ENCODE peak calls at places on chromosomes 3 and 15, in four cellular contexts. One of them, this sample, is unnamed.
A peak's percentile ranks its signal among the peaks of the same experiment; 100 is the strongest.

GRCh38 chr3:197197334-197197733 is 101.1 kb downstream of the DLG1 start:
- DNase-seq in OCI-LY7: no peak
- DNase-seq in body of pancreas: no peak
- DNase-seq in neural progenitor cell: no peak
- DNase-seq in this sample: no peak

GRCh38 chr15:46091860-46092450 is 457.1 kb downstream of the SQOR start:
- DNase-seq in OCI-LY7: peak; percentile 40
- DNase-seq in body of pancreas: peak; percentile 36
- DNase-seq in neural progenitor cell: peak; percentile 73
- DNase-seq in this sample: peak; percentile 37

GRCh38 chr3:162492446-162493081 is 996.0 kb downstream of the OTOL1 start:
- DNase-seq in OCI-LY7: no peak
- DNase-seq in body of pancreas: no peak
- DNase-seq in neural progenitor cell: no peak
- DNase-seq in this sample: no peak

GRCh38 chr3:23161896-23162570 is 41.1 kb upstream of the UBE2E2 start:
- DNase-seq in OCI-LY7: peak; percentile 8
- DNase-seq in body of pancreas: no peak
- DNase-seq in neural progenitor cell: no peak
- DNase-seq in this sample: no peak

GRCh38 chr3:111362286-111363009 is 179.5 kb upstream of the CD96 start:
- DNase-seq in OCI-LY7: no peak
- DNase-seq in body of pancreas: no peak
- DNase-seq in neural progenitor cell: no peak
- DNase-seq in this sample: no peak

GRCh38 chr3:53811143-53811915 is 34.9 kb downstream of the CHDH start:
- DNase-seq in OCI-LY7: no peak
- DNase-seq in body of pancreas: no peak
- DNase-seq in neural progenitor cell: no peak
- DNase-seq in this sample: no peak

GRCh38 chr3:105473521-105474223 is 107.0 kb downstream of the ALCAM start:
- DNase-seq in OCI-LY7: no peak
- DNase-seq in body of pancreas: no peak
- DNase-seq in neural progenitor cell: peak; percentile 51
- DNase-seq in this sample: no peak

GRCh38 chr3:95341314-95341713 is 1278.5 kb downstream of the NSUN3 start:
- DNase-seq in OCI-LY7: no peak
- DNase-seq in body of pancreas: peak; percentile 9
- DNase-seq in neural progenitor cell: no peak
- DNase-seq in this sample: no peak

GRCh38 chr3:184814214-184814613 is 2.2 kb downstream of the VPS8 start:
- DNase-seq in OCI-LY7: peak; percentile 22
- DNase-seq in body of pancreas: no peak
- DNase-seq in neural progenitor cell: no peak
- DNase-seq in this sample: no peak

GRCh38 chr15:69450968-69451695 is 1.5 kb upstream of the RPLP1 start:
- DNase-seq in OCI-LY7: no peak
- DNase-seq in body of pancreas: no peak
- DNase-seq in neural progenitor cell: no peak
- DNase-seq in this sample: no peak

GRCh38 chr15:73460662-73461061 is 17.7 kb downstream of the REC114 start:
- DNase-seq in OCI-LY7: no peak
- DNase-seq in body of pancreas: no peak
- DNase-seq in neural progenitor cell: no peak
- DNase-seq in this sample: no peak

GRCh38 chr15:73467758-73468157 is 24.8 kb downstream of the REC114 start:
- DNase-seq in OCI-LY7: no peak
- DNase-seq in body of pancreas: no peak
- DNase-seq in neural progenitor cell: no peak
- DNase-seq in this sample: no peak

GRCh38 chr15:73464602-73465001 is 21.6 kb downstream of the REC114 start:
- DNase-seq in OCI-LY7: no peak
- DNase-seq in body of pancreas: no peak
- DNase-seq in neural progenitor cell: peak; percentile 25
- DNase-seq in this sample: no peak
- TF ChIP-seq CTCF in OCI-LY7: peak; percentile 30
- TF ChIP-seq CTCF in body of pancreas: no peak
- TF ChIP-seq CTCF in neural progenitor cell: peak; percentile 43
- TF ChIP-seq CTCF in this sample: no peak

GRCh38 chr15:78390823-78391222 is 47.2 kb upstream of the IREB2 start:
- DNase-seq in OCI-LY7: no peak
- DNase-seq in body of pancreas: no peak
- DNase-seq in neural progenitor cell: no peak
- DNase-seq in this sample: no peak

GRCh38 chr15:78392430-78392829 is 45.6 kb upstream of the IREB2 start:
- DNase-seq in OCI-LY7: no peak
- DNase-seq in body of pancreas: peak; percentile 17
- DNase-seq in neural progenitor cell: no peak
- DNase-seq in this sample: peak; percentile 79

GRCh38 chr15:78391781-78392180 is 46.2 kb upstream of the IREB2 start:
- DNase-seq in OCI-LY7: no peak
- DNase-seq in body of pancreas: no peak
- DNase-seq in neural progenitor cell: no peak
- DNase-seq in this sample: no peak

GRCh38 chr15:78394981-78395619 is 42.9 kb upstream of the IREB2 start:
- DNase-seq in OCI-LY7: no peak
- DNase-seq in body of pancreas: no peak
- DNase-seq in neural progenitor cell: peak; percentile 83
- DNase-seq in this sample: no peak

DNA sequence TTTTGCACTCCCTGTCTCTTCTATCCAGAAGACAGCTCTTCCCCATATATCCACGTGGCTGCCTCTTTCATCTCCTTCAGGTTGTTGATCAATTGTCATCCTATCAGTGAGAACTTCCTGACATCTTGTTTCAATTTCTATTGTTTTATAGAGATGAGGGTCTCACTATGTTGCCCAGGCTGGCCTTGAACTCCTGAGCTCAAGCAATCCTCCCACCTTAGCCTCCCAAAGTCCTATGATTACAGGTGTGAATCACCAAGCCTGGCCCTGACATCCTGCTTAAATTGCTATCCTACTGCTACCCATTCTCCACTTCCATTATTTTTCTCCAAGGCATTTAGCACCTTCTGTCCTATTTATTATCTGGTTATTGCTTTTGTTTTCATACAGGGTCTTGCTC is 44.9 kb upstream of the IREB2 start:
- DNase-seq in OCI-LY7: no peak
- DNase-seq in body of pancreas: no peak
- DNase-seq in neural progenitor cell: no peak
- DNase-seq in this sample: no peak
- H3K4me3 ChIP-seq in OCI-LY7: no peak overlapping the region
- H3K4me3 ChIP-seq in body of pancreas: no peak overlapping the region
- H3K4me3 ChIP-seq in neural progenitor cell: no peak overlapping the region
- H3K4me3 ChIP-seq in this sample: no peak overlapping the region

DNA sequence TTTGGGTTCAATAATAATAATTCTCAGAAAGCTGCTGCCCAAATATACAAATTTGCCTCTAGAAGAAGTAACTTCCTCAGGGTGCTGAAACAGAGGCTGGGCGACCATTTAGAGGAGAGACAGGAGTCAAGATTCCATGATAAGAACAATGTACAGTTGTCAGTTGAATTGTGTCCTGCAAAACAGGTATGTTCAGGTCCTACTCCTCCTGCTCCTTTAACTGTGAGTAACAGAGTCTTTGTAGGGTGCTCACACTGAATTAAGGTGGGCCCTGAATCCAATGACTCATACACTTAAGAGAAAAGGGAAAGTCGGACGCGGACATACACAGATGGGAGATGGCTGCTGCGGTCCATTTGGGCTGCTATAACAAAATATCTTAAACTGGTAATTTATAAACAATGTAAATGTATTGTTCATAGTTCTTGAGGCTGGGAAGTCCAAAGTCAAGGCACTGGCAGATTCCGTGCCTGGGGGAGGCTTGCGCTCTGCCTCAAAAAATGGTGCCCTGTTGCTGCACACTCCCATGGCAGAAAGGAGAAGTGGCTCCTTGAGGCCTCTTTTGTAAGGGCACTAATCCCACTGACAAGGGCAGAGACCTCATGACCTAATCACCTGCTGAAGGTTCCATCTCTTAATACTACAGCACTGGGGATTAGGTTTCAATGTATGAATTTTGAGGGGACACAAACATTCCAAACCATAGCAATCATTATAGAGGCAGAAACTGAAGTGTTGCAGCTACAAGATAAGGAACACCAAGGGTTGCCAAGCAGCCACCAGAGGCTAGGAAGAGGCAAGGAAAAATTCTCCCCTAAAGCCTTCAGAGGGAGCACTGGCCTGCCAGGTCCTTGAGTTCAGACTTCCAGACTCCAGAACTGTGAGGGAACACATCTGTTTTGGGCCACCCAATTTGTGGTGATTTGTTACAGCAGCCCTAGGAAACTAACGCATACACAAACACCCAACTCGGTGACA is 55.0 kb downstream of the MB21D2 start:
- DNase-seq in OCI-LY7: no peak
- DNase-seq in body of pancreas: no peak
- DNase-seq in neural progenitor cell: no peak
- DNase-seq in this sample: no peak
- TF ChIP-seq CTCF in OCI-LY7: no peak
- TF ChIP-seq CTCF in body of pancreas: no peak
- TF ChIP-seq CTCF in neural progenitor cell: no peak
- TF ChIP-seq CTCF in this sample: no peak

GRCh38 chr15:74127255-74127953 is 3.0 kb upstream of the ISLR2 start:
- DNase-seq in OCI-LY7: peak; percentile 74
- DNase-seq in body of pancreas: peak; percentile 86
- DNase-seq in neural progenitor cell: peak; percentile 96
- DNase-seq in this sample: peak; percentile 19
- H3K4me3 ChIP-seq in OCI-LY7: no peak overlapping the region
- H3K4me3 ChIP-seq in body of pancreas: no peak overlapping the region
- H3K4me3 ChIP-seq in neural progenitor cell: peak overlapping the region; percentile 43
- H3K4me3 ChIP-seq in this sample: peak overlapping the region; percentile 17

DNA sequence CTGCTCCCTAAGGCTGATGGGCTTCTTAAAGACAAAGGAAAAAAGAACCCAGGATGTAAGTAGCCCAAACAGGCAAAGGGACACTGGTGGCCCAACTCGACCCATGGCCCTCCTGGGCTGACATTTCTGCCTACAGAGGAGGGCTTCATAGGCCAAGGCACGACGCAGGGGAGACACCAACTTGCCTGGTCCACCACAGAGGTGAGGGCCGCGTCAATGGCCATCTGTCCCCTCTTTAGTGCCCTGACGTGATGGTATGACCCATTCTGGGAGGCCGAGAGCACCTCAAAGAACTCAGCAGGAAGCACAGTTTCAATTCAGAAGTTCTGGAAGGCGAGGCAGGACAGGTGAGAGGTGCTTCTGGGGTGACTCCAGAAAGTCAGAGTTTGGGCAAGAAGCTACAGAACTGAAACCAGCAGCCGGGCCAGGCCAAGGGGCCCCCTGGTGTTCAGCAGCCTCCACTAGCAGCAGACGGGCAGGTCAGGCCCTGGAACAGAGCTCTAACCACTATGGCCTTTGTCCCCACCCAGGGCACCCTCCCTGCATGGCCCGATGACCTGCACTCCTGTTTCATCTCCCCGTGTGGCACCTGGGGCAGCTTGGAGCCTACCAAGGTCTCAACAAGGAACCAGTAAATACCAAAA is 45.1 kb downstream of the HMCES start:
- DNase-seq in OCI-LY7: peak; percentile 48
- DNase-seq in body of pancreas: no peak
- DNase-seq in neural progenitor cell: no peak
- DNase-seq in this sample: no peak
- TF ChIP-seq CTCF in OCI-LY7: peak; percentile 62
- TF ChIP-seq CTCF in body of pancreas: no peak
- TF ChIP-seq CTCF in neural progenitor cell: no peak
- TF ChIP-seq CTCF in this sample: no peak